ENCODE peak calls at places on chromosomes 3 and 15, in four cellular contexts. One of them, this sample, is unnamed.
A peak's percentile ranks its signal among the peaks of the same experiment; 100 is the strongest.

GRCh38 chr15:69080203-69080957 is 65.9 kb downstream of the NOX5 start:
- DNase-seq in HepG2: no peak
- DNase-seq in GM12878: no peak
- DNase-seq in K562: no peak
- DNase-seq in this sample: no peak

GRCh38 chr15:38536201-38536676 is 28.4 kb downstream of the RASGRP1 start:
- DNase-seq in HepG2: no peak
- DNase-seq in GM12878: no peak
- DNase-seq in K562: no peak
- DNase-seq in this sample: no peak

GRCh38 chr15:58146734-58147133 is 8.6 kb downstream of the AQP9 start:
- DNase-seq in HepG2: no peak
- DNase-seq in GM12878: no peak
- DNase-seq in K562: no peak
- DNase-seq in this sample: peak; percentile 7

GRCh38 chr15:53586815-53587214 is 172.6 kb downstream of the WDR72 start:
- DNase-seq in HepG2: peak; percentile 37
- DNase-seq in GM12878: no peak
- DNase-seq in K562: peak; percentile 17
- DNase-seq in this sample: no peak

GRCh38 chr15:93200448-93201226 is 111.6 kb upstream of the RGMA start:
- DNase-seq in HepG2: no peak
- DNase-seq in GM12878: no peak
- DNase-seq in K562: no peak
- DNase-seq in this sample: no peak

GRCh38 chr3:18657858-18658820 is 233.0 kb upstream of the SATB1 start:
- DNase-seq in HepG2: no peak
- DNase-seq in GM12878: no peak
- DNase-seq in K562: no peak
- DNase-seq in this sample: no peak

GRCh38 chr3:141486735-141487418 is at the start of gene RASA2:
- DNase-seq in HepG2: peak; percentile 26
- DNase-seq in GM12878: no peak
- DNase-seq in K562: peak; percentile 96
- DNase-seq in this sample: peak; percentile 79

GRCh38 chr15:84638103-84638502 is 16.0 kb downstream of the WDR73 start:
- DNase-seq in HepG2: peak; percentile 58
- DNase-seq in GM12878: no peak
- DNase-seq in K562: peak; percentile 41
- DNase-seq in this sample: no peak

GRCh38 chr3:139199421-139200010 is 144.3 kb upstream of the MRPS22 start:
- DNase-seq in HepG2: no peak
- DNase-seq in GM12878: no peak
- DNase-seq in K562: no peak
- DNase-seq in this sample: no peak

GRCh38 chr15:91627473-91628309 is 225.8 kb upstream of the SLCO3A1 start:
- DNase-seq in HepG2: no peak
- DNase-seq in GM12878: no peak
- DNase-seq in K562: no peak
- DNase-seq in this sample: no peak

GRCh38 chr15:62306851-62307504 is 141.9 kb upstream of the C2CD4B start:
- DNase-seq in HepG2: peak; percentile 73
- DNase-seq in GM12878: no peak
- DNase-seq in K562: peak; percentile 40
- DNase-seq in this sample: peak; percentile 87

GRCh38 chr3:156187146-156187769 is 66.9 kb downstream of the KCNAB1 start:
- DNase-seq in HepG2: no peak
- DNase-seq in GM12878: no peak
- DNase-seq in K562: no peak
- DNase-seq in this sample: no peak

GRCh38 chr3:13420051-13420816 is at the start of gene NUP210:
- DNase-seq in HepG2: peak; percentile 50
- DNase-seq in GM12878: no peak
- DNase-seq in K562: peak; percentile 98
- DNase-seq in this sample: peak; percentile 57

GRCh38 chr3:62600033-62600432 is 226.7 kb upstream of the FEZF2 start:
- DNase-seq in HepG2: no peak
- DNase-seq in GM12878: no peak
- DNase-seq in K562: no peak
- DNase-seq in this sample: no peak

GRCh38 chr3:110773413-110773954 is 298.1 kb upstream of the NECTIN3 start:
- DNase-seq in HepG2: peak; percentile 99
- DNase-seq in GM12878: no peak
- DNase-seq in K562: no peak
- DNase-seq in this sample: peak; percentile 4

GRCh38 chr3:123449986-123450474 is 1.1 kb upstream of the ADCY5 start:
- DNase-seq in HepG2: no peak
- DNase-seq in GM12878: no peak
- DNase-seq in K562: no peak
- DNase-seq in this sample: no peak

GRCh38 chr15:39213385-39213840 is 367.5 kb upstream of the THBS1 start:
- DNase-seq in HepG2: peak; percentile 94
- DNase-seq in GM12878: no peak
- DNase-seq in K562: peak; percentile 26
- DNase-seq in this sample: peak; percentile 26

GRCh38 chr3:124761250-124761796 is 31.1 kb downstream of the UMPS start:
- DNase-seq in HepG2: peak; percentile 66
- DNase-seq in GM12878: peak; percentile 49
- DNase-seq in K562: peak; percentile 68
- DNase-seq in this sample: peak; percentile 91

GRCh38 chr3:58241321-58242044 is 3.9 kb downstream of the ABHD6 start:
- DNase-seq in HepG2: no peak
- DNase-seq in GM12878: no peak
- DNase-seq in K562: no peak
- DNase-seq in this sample: no peak

GRCh38 chr3:114496021-114496434 is 202.2 kb downstream of the TIGIT start:
- DNase-seq in HepG2: peak; percentile 10
- DNase-seq in GM12878: no peak
- DNase-seq in K562: no peak
- DNase-seq in this sample: no peak

GRCh38 chr15:74336061-74337005 is 31.1 kb downstream of the CYP11A1 start:
- DNase-seq in HepG2: no peak
- DNase-seq in GM12878: no peak
- DNase-seq in K562: no peak
- DNase-seq in this sample: no peak

GRCh38 chr15:58431221-58432149 is at the start of gene LIPC:
- DNase-seq in HepG2: peak; percentile 47
- DNase-seq in GM12878: no peak
- DNase-seq in K562: no peak
- DNase-seq in this sample: no peak

GRCh38 chr3:12165909-12166308 is 7.2 kb upstream of the TIMP4 start:
- DNase-seq in HepG2: no peak
- DNase-seq in GM12878: no peak
- DNase-seq in K562: no peak
- DNase-seq in this sample: no peak

GRCh38 chr3:60839242-60839641 is 412.0 kb downstream of the FHIT start:
- DNase-seq in HepG2: no peak
- DNase-seq in GM12878: no peak
- DNase-seq in K562: no peak
- DNase-seq in this sample: no peak

GRCh38 chr3:140276698-140277097 is 341.7 kb downstream of the CLSTN2 start:
- DNase-seq in HepG2: peak; percentile 9
- DNase-seq in GM12878: no peak
- DNase-seq in K562: peak; percentile 12
- DNase-seq in this sample: no peak

GRCh38 chr3:66093981-66094380 is 55.3 kb upstream of the MAGI1 start:
- DNase-seq in HepG2: no peak
- DNase-seq in GM12878: no peak
- DNase-seq in K562: no peak
- DNase-seq in this sample: no peak

GRCh38 chr15:97623091-97623661 is 337.3 kb upstream of the ARRDC4 start:
- DNase-seq in HepG2: no peak
- DNase-seq in GM12878: no peak
- DNase-seq in K562: no peak
- DNase-seq in this sample: no peak

GRCh38 chr3:183475019-183475418 is 46.6 kb upstream of the MCF2L2 start:
- DNase-seq in HepG2: no peak
- DNase-seq in GM12878: no peak
- DNase-seq in K562: no peak
- DNase-seq in this sample: no peak

GRCh38 chr3:17039579-17039978 is 154.8 kb downstream of the PLCL2 start:
- DNase-seq in HepG2: no peak
- DNase-seq in GM12878: no peak
- DNase-seq in K562: no peak
- DNase-seq in this sample: peak; percentile 84

GRCh38 chr15:63254991-63255390 is 22.4 kb upstream of the APH1B start:
- DNase-seq in HepG2: no peak
- DNase-seq in GM12878: no peak
- DNase-seq in K562: no peak
- DNase-seq in this sample: no peak

GRCh38 chr3:29186982-29187718 is 93.7 kb upstream of the RBMS3 start:
- DNase-seq in HepG2: no peak
- DNase-seq in GM12878: no peak
- DNase-seq in K562: no peak
- DNase-seq in this sample: peak; percentile 67

GRCh38 chr3:17741621-17742091 is 775 bp downstream of the TBC1D5 start:
- DNase-seq in HepG2: peak; percentile 87
- DNase-seq in GM12878: no peak
- DNase-seq in K562: no peak
- DNase-seq in this sample: no peak

GRCh38 chr15:65087411-65087810 is 10.9 kb downstream of the KBTBD13 start:
- DNase-seq in HepG2: no peak
- DNase-seq in GM12878: no peak
- DNase-seq in K562: no peak
- DNase-seq in this sample: no peak

GRCh38 chr3:71228156-71228885 is 355.2 kb downstream of the FOXP1 start:
- DNase-seq in HepG2: no peak
- DNase-seq in GM12878: no peak
- DNase-seq in K562: no peak
- DNase-seq in this sample: no peak

DNA sequence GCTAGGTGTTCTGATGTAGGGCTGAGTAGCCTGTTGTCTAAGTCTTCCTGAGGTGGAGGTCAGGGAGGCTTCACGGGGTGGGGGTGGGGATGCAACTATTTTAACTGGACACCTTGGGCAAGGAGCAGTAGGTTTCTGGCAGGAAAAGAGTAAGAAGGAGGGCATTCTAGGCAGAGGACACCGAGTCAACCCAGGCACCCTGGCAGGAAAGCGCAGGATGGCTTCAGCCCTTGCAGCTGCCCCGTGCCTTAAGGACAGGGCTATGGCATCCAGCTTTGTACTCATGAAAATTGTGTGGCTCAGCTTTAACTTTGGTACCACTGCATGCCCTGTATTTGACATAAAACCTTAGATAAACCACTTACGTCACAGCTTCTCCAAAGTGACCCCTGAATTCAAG is 6.4 kb upstream of the FILIP1L start:
- DNase-seq in HepG2: no peak
- DNase-seq in GM12878: no peak
- DNase-seq in K562: no peak
- DNase-seq in this sample: no peak
- TF ChIP-seq JUNB in HepG2: no peak
- TF ChIP-seq JUNB in GM12878: no peak
- TF ChIP-seq JUNB in K562: no peak
- TF ChIP-seq JUNB in this sample: no peak

GRCh38 chr3:43859766-43860165 is 169.0 kb downstream of the ABHD5 start:
- DNase-seq in HepG2: no peak
- DNase-seq in GM12878: no peak
- DNase-seq in K562: no peak
- DNase-seq in this sample: no peak
- TF ChIP-seq MYC in HepG2: no peak
- TF ChIP-seq MYC in GM12878: no peak
- TF ChIP-seq MYC in K562: no peak
- TF ChIP-seq MYC in this sample: no peak

DNA sequence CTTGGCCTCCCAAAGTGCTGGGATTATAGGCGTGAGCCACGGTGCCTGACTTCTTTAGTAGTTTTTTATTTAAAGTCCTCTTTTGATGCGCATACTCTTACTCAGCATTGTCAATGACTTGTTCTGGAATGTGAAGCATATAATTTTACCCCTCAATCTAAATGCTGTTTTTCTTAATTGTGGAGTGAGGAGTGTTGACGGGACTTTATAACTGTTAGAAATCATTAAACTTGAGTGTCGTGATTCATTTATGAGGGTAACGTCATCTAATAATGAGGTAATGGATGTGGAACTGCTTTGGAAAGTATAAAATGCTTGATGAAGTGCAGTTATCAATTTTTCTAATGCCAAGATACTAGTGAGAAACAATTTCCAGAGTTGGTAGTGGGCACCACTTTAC is 48.3 kb downstream of the PLS1 start:
- DNase-seq in HepG2: no peak
- DNase-seq in GM12878: no peak
- DNase-seq in K562: no peak
- DNase-seq in this sample: no peak
- TF ChIP-seq POLR2AphosphoS2 in HepG2: no peak
- TF ChIP-seq POLR2AphosphoS2 in GM12878: no peak
- TF ChIP-seq POLR2AphosphoS2 in K562: no peak
- TF ChIP-seq POLR2AphosphoS2 in this sample: no peak

GRCh38 chr3:101852983-101853382 is 3.7 kb downstream of the NFKBIZ start:
- DNase-seq in HepG2: no peak
- DNase-seq in GM12878: no peak
- DNase-seq in K562: no peak
- DNase-seq in this sample: no peak
- TF ChIP-seq JUNB in HepG2: no peak
- TF ChIP-seq JUNB in GM12878: no peak
- TF ChIP-seq JUNB in K562: no peak
- TF ChIP-seq JUNB in this sample: no peak

GRCh38 chr3:106837616-106838015 is 539.6 kb upstream of the CCDC54 start:
- DNase-seq in HepG2: no peak
- DNase-seq in GM12878: no peak
- DNase-seq in K562: no peak
- DNase-seq in this sample: no peak

GRCh38 chr3:106839576-106840280 is 537.5 kb upstream of the CCDC54 start:
- DNase-seq in HepG2: no peak
- DNase-seq in GM12878: no peak
- DNase-seq in K562: no peak
- DNase-seq in this sample: no peak

GRCh38 chr3:106840319-106840718 is 536.9 kb upstream of the CCDC54 start:
- DNase-seq in HepG2: no peak
- DNase-seq in GM12878: no peak
- DNase-seq in K562: no peak
- DNase-seq in this sample: no peak

GRCh38 chr3:106842151-106842550 is 535.1 kb upstream of the CCDC54 start:
- DNase-seq in HepG2: no peak
- DNase-seq in GM12878: no peak
- DNase-seq in K562: no peak
- DNase-seq in this sample: no peak

DNA sequence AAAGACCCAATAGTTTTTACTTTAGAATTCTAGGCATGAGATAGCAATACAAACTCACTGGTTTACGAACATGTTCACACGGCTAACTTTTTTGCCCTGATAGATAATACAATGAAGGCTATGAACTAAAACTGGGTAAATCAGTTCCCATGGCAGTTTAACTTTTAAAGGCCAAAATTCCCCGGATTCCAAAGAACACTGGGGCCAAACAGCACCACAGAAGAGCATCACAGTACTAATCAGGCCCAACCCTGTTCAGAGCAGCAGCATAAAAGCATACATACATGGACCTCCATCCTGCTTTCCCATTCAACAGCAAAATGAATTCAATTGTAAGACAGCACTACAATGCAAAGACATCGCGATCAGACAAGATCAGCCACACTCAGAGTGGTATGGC is 540.3 kb upstream of the CCDC54 start:
- DNase-seq in HepG2: no peak
- DNase-seq in GM12878: no peak
- DNase-seq in K562: no peak
- DNase-seq in this sample: no peak
- TF ChIP-seq MYC in HepG2: no peak
- TF ChIP-seq MYC in GM12878: no peak
- TF ChIP-seq MYC in K562: no peak
- TF ChIP-seq MYC in this sample: no peak

GRCh38 chr3:48966367-48966766 is 23.7 kb upstream of the P4HTM start:
- DNase-seq in HepG2: no peak
- DNase-seq in GM12878: no peak
- DNase-seq in K562: no peak
- DNase-seq in this sample: no peak
- TF ChIP-seq POLR2AphosphoS2 in HepG2: no peak
- TF ChIP-seq POLR2AphosphoS2 in GM12878: no peak
- TF ChIP-seq POLR2AphosphoS2 in K562: no peak
- TF ChIP-seq POLR2AphosphoS2 in this sample: no peak